ENCODE peak calls at places on chromosomes 3 and 15, in five cellular contexts. One of them, this sample, is unnamed.

GRCh38 chr3:57160046-57160730 is 5.0 kb downstream of the IL17RD start:
- DNase-seq in heart right ventricle: peak; percentile 51
- DNase-seq in GM12878: no peak
- DNase-seq in dorsolateral prefrontal cortex: no peak
- DNase-seq in transverse colon: no peak
- DNase-seq in this sample: no peak

GRCh38 chr15:40539030-40539429 is 25.8 kb downstream of the CCDC32 start:
- DNase-seq in heart right ventricle: no peak
- DNase-seq in GM12878: no peak
- DNase-seq in dorsolateral prefrontal cortex: no peak
- DNase-seq in transverse colon: no peak
- DNase-seq in this sample: no peak

GRCh38 chr3:192445768-192446644 is 281.3 kb downstream of the FGF12 start:
- DNase-seq in heart right ventricle: peak; percentile 15
- DNase-seq in GM12878: no peak
- DNase-seq in dorsolateral prefrontal cortex: peak; percentile 18
- DNase-seq in transverse colon: no peak
- DNase-seq in this sample: no peak

GRCh38 chr3:4398906-4399305 is 68.2 kb downstream of the SUMF1 start:
- DNase-seq in heart right ventricle: no peak
- DNase-seq in GM12878: no peak
- DNase-seq in dorsolateral prefrontal cortex: no peak
- DNase-seq in transverse colon: no peak
- DNase-seq in this sample: no peak

GRCh38 chr15:25186411-25186810 is 231.6 kb downstream of the SNRPN start:
- DNase-seq in heart right ventricle: no peak
- DNase-seq in GM12878: no peak
- DNase-seq in dorsolateral prefrontal cortex: no peak
- DNase-seq in transverse colon: no peak
- DNase-seq in this sample: no peak

GRCh38 chr3:49732592-49732991 is 8.8 kb upstream of the GMPPB start:
- DNase-seq in heart right ventricle: no peak
- DNase-seq in GM12878: no peak
- DNase-seq in dorsolateral prefrontal cortex: no peak
- DNase-seq in transverse colon: no peak
- DNase-seq in this sample: no peak

GRCh38 chr15:48177383-48177874 is 666 bp downstream of the MYEF2 start:
- DNase-seq in heart right ventricle: no peak
- DNase-seq in GM12878: peak; percentile 11
- DNase-seq in dorsolateral prefrontal cortex: no peak
- DNase-seq in transverse colon: no peak
- DNase-seq in this sample: peak; percentile 11

GRCh38 chr15:91118796-91119590 is 18.9 kb downstream of the SV2B start:
- DNase-seq in heart right ventricle: no peak
- DNase-seq in GM12878: no peak
- DNase-seq in dorsolateral prefrontal cortex: peak; percentile 82
- DNase-seq in transverse colon: no peak
- DNase-seq in this sample: no peak

GRCh38 chr3:187062526-187063177 is 76.6 kb downstream of the RPL39L start:
- DNase-seq in heart right ventricle: no peak
- DNase-seq in GM12878: no peak
- DNase-seq in dorsolateral prefrontal cortex: no peak
- DNase-seq in transverse colon: no peak
- DNase-seq in this sample: no peak

GRCh38 chr15:92963794-92964193 is 63.7 kb downstream of the CHD2 start:
- DNase-seq in heart right ventricle: no peak
- DNase-seq in GM12878: no peak
- DNase-seq in dorsolateral prefrontal cortex: no peak
- DNase-seq in transverse colon: no peak
- DNase-seq in this sample: no peak

GRCh38 chr3:64440498-64440897 is 215.2 kb upstream of the PRICKLE2 start:
- DNase-seq in heart right ventricle: no peak
- DNase-seq in GM12878: no peak
- DNase-seq in dorsolateral prefrontal cortex: no peak
- DNase-seq in transverse colon: no peak
- DNase-seq in this sample: no peak

GRCh38 chr3:123271466-123272159 is 69.9 kb downstream of the SEC22A start:
- DNase-seq in heart right ventricle: no peak
- DNase-seq in GM12878: no peak
- DNase-seq in dorsolateral prefrontal cortex: no peak
- DNase-seq in transverse colon: no peak
- DNase-seq in this sample: no peak

GRCh38 chr3:129840707-129841360 is 52.7 kb downstream of the TMCC1 start:
- DNase-seq in heart right ventricle: no peak
- DNase-seq in GM12878: no peak
- DNase-seq in dorsolateral prefrontal cortex: no peak
- DNase-seq in transverse colon: no peak
- DNase-seq in this sample: no peak

GRCh38 chr15:33623010-33623409 is 312.2 kb downstream of the RYR3 start:
- DNase-seq in heart right ventricle: no peak
- DNase-seq in GM12878: no peak
- DNase-seq in dorsolateral prefrontal cortex: no peak
- DNase-seq in transverse colon: no peak
- DNase-seq in this sample: no peak

GRCh38 chr3:36792342-36792741 is 28.0 kb upstream of the DCLK3 start:
- DNase-seq in heart right ventricle: no peak
- DNase-seq in GM12878: no peak
- DNase-seq in dorsolateral prefrontal cortex: no peak
- DNase-seq in transverse colon: no peak
- DNase-seq in this sample: peak; percentile 34

GRCh38 chr3:194573680-194574437 is 59.4 kb downstream of the TMEM44 start:
- DNase-seq in heart right ventricle: peak; percentile 25
- DNase-seq in GM12878: no peak
- DNase-seq in dorsolateral prefrontal cortex: no peak
- DNase-seq in transverse colon: peak; percentile 43
- DNase-seq in this sample: peak; percentile 38

GRCh38 chr3:99720985-99721632 is 82.7 kb downstream of the COL8A1 start:
- DNase-seq in heart right ventricle: peak; percentile 36
- DNase-seq in GM12878: no peak
- DNase-seq in dorsolateral prefrontal cortex: no peak
- DNase-seq in transverse colon: peak; percentile 18
- DNase-seq in this sample: no peak

GRCh38 chr3:72950801-72951200 is 45.8 kb upstream of the PPP4R2 start:
- DNase-seq in heart right ventricle: no peak
- DNase-seq in GM12878: no peak
- DNase-seq in dorsolateral prefrontal cortex: no peak
- DNase-seq in transverse colon: no peak
- DNase-seq in this sample: no peak

GRCh38 chr3:119294402-119294888 is 262 bp downstream of the ARHGAP31 start:
- DNase-seq in heart right ventricle: peak; percentile 67
- DNase-seq in GM12878: no peak
- DNase-seq in dorsolateral prefrontal cortex: peak; percentile 10
- DNase-seq in transverse colon: peak; percentile 73
- DNase-seq in this sample: peak; percentile 65

GRCh38 chr3:42180901-42181300 is 85.1 kb downstream of the CCK start:
- DNase-seq in heart right ventricle: no peak
- DNase-seq in GM12878: no peak
- DNase-seq in dorsolateral prefrontal cortex: no peak
- DNase-seq in transverse colon: peak; percentile 54
- DNase-seq in this sample: no peak

GRCh38 chr3:4981688-4982494 is 2.7 kb downstream of the BHLHE40 start:
- DNase-seq in heart right ventricle: no peak
- DNase-seq in GM12878: no peak
- DNase-seq in dorsolateral prefrontal cortex: no peak
- DNase-seq in transverse colon: no peak
- DNase-seq in this sample: no peak

GRCh38 chr15:44713006-44713966 is 2.0 kb downstream of the B2M start:
- DNase-seq in heart right ventricle: no peak
- DNase-seq in GM12878: no peak
- DNase-seq in dorsolateral prefrontal cortex: no peak
- DNase-seq in transverse colon: no peak
- DNase-seq in this sample: no peak

GRCh38 chr3:169147246-169148008 is 516.1 kb downstream of the MECOM start:
- DNase-seq in heart right ventricle: peak; percentile 48
- DNase-seq in GM12878: no peak
- DNase-seq in dorsolateral prefrontal cortex: no peak
- DNase-seq in transverse colon: peak; percentile 60
- DNase-seq in this sample: no peak

GRCh38 chr3:72068621-72069020 is 283.7 kb upstream of the PROK2 start:
- DNase-seq in heart right ventricle: no peak
- DNase-seq in GM12878: no peak
- DNase-seq in dorsolateral prefrontal cortex: no peak
- DNase-seq in transverse colon: no peak
- DNase-seq in this sample: no peak

GRCh38 chr3:148880681-148881080 is 15.6 kb downstream of the CPA3 start:
- DNase-seq in heart right ventricle: no peak
- DNase-seq in GM12878: no peak
- DNase-seq in dorsolateral prefrontal cortex: no peak
- DNase-seq in transverse colon: no peak
- DNase-seq in this sample: no peak

GRCh38 chr15:77034620-77035467 is 36.1 kb downstream of the TSPAN3 start:
- DNase-seq in heart right ventricle: peak; percentile 42
- DNase-seq in GM12878: no peak
- DNase-seq in dorsolateral prefrontal cortex: peak; percentile 16
- DNase-seq in transverse colon: peak; percentile 61
- DNase-seq in this sample: no peak

GRCh38 chr3:14879161-14879888 is 60.6 kb downstream of the FGD5 start:
- DNase-seq in heart right ventricle: no peak
- DNase-seq in GM12878: no peak
- DNase-seq in dorsolateral prefrontal cortex: no peak
- DNase-seq in transverse colon: peak; percentile 64
- DNase-seq in this sample: no peak

GRCh38 chr3:44186712-44187111 is 55.0 kb upstream of the TOPAZ1 start:
- DNase-seq in heart right ventricle: no peak
- DNase-seq in GM12878: no peak
- DNase-seq in dorsolateral prefrontal cortex: no peak
- DNase-seq in transverse colon: no peak
- DNase-seq in this sample: no peak

GRCh38 chr15:78691873-78692421 is 50.9 kb upstream of the CHRNB4 start:
- DNase-seq in heart right ventricle: no peak
- DNase-seq in GM12878: no peak
- DNase-seq in dorsolateral prefrontal cortex: no peak
- DNase-seq in transverse colon: no peak
- DNase-seq in this sample: no peak

GRCh38 chr15:55993111-55993803 is at the start of gene NEDD4:
- DNase-seq in heart right ventricle: peak; percentile 87
- DNase-seq in GM12878: peak; percentile 23
- DNase-seq in dorsolateral prefrontal cortex: peak; percentile 49
- DNase-seq in transverse colon: peak; percentile 82
- DNase-seq in this sample: peak; percentile 60

GRCh38 chr3:35394400-35394799 is 244.9 kb upstream of the ARPP21 start:
- DNase-seq in heart right ventricle: no peak
- DNase-seq in GM12878: no peak
- DNase-seq in dorsolateral prefrontal cortex: no peak
- DNase-seq in transverse colon: no peak
- DNase-seq in this sample: no peak

GRCh38 chr15:82858932-82859331 is 49.5 kb downstream of the WHAMM start:
- DNase-seq in heart right ventricle: no peak
- DNase-seq in GM12878: no peak
- DNase-seq in dorsolateral prefrontal cortex: no peak
- DNase-seq in transverse colon: no peak
- DNase-seq in this sample: no peak

GRCh38 chr15:40902605-40903561 is 8.6 kb downstream of the VPS18 start:
- DNase-seq in heart right ventricle: no peak
- DNase-seq in GM12878: no peak
- DNase-seq in dorsolateral prefrontal cortex: peak; percentile 38
- DNase-seq in transverse colon: no peak
- DNase-seq in this sample: no peak

DNA sequence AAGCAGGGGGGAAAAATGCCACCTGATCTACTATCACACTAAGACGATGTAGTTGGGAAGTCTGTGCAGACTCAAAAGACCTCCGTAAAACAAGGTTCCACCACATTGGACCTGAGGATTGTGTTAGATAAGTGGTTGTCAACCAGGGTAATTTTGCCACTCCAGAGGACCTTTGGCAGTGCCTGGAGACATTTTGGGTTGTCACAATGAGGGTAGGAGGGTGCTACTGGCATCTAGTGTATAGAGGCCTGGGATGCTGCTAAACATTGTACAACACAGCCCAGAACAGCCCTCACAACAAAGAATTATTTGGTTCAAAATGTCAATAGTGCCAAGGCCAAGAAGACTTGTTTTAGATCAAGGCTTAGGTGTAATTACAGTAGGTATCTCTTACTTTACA is 14.6 kb upstream of the ZBED2 start:
- DNase-seq in heart right ventricle: no peak
- DNase-seq in GM12878: no peak
- DNase-seq in dorsolateral prefrontal cortex: no peak
- DNase-seq in transverse colon: no peak
- DNase-seq in this sample: no peak
- H3K27ac ChIP-seq in heart right ventricle: no peak overlapping the region
- H3K27ac ChIP-seq in GM12878: no peak overlapping the region
- H3K27ac ChIP-seq in dorsolateral prefrontal cortex: no peak overlapping the region
- H3K27ac ChIP-seq in transverse colon: no peak overlapping the region
- H3K27ac ChIP-seq in this sample: peak overlapping the region; percentile 70

GRCh38 chr3:128420720-128421438 is 45.8 kb downstream of the DNAJB8 start:
- DNase-seq in heart right ventricle: no peak
- DNase-seq in GM12878: no peak
- DNase-seq in dorsolateral prefrontal cortex: no peak
- DNase-seq in transverse colon: no peak
- DNase-seq in this sample: no peak
- H3K27ac ChIP-seq in heart right ventricle: no peak overlapping the region
- H3K27ac ChIP-seq in GM12878: no peak overlapping the region
- H3K27ac ChIP-seq in dorsolateral prefrontal cortex: no peak overlapping the region
- H3K27ac ChIP-seq in transverse colon: no peak overlapping the region
- H3K27ac ChIP-seq in this sample: no peak overlapping the region

DNA sequence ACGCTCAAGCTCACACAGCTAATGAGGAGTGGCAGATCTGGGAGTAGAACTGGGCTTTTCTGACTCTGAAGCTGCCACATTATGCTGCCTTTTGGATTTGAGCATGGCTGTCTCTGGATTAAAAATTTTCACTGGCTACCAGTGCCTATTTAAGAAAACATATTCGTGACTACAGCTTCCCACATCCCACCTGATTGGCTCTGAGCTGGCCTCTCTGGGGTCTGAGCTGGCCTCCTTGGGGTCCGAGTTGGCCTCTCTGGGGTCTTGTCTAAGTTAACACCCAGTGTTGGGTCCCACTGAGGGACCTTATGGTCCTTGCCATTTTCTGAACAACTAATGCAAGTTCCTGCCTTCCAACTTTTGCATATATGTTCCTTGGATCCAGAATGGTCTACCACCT is 42.7 kb downstream of the ATP2B2 start:
- DNase-seq in heart right ventricle: no peak
- DNase-seq in GM12878: no peak
- DNase-seq in dorsolateral prefrontal cortex: no peak
- DNase-seq in transverse colon: no peak
- DNase-seq in this sample: no peak
- H3K27ac ChIP-seq in heart right ventricle: no peak overlapping the region
- H3K27ac ChIP-seq in GM12878: no peak overlapping the region
- H3K27ac ChIP-seq in dorsolateral prefrontal cortex: no peak overlapping the region
- H3K27ac ChIP-seq in transverse colon: no peak overlapping the region
- H3K27ac ChIP-seq in this sample: no peak overlapping the region

GRCh38 chr3:157388976-157389375 is 47.7 kb upstream of the PTX3 start:
- DNase-seq in heart right ventricle: no peak
- DNase-seq in GM12878: no peak
- DNase-seq in dorsolateral prefrontal cortex: no peak
- DNase-seq in transverse colon: no peak
- DNase-seq in this sample: no peak
- H3K27ac ChIP-seq in heart right ventricle: no peak overlapping the region
- H3K27ac ChIP-seq in GM12878: no peak overlapping the region
- H3K27ac ChIP-seq in dorsolateral prefrontal cortex: no peak overlapping the region
- H3K27ac ChIP-seq in transverse colon: no peak overlapping the region
- H3K27ac ChIP-seq in this sample: no peak overlapping the region